ENCODE peak calls at places on chromosomes 7 and 10, in six cellular contexts. B is activated CD8-positive, alpha-beta memory T cell treated with anti-CD3 and anti-CD28 coated beads, Interleukin-2, amount 50 U/mL, for 4 hours; L is activated CD4-positive, alpha-beta T cell treated with anti-CD3 and anti-CD28 coated beads for 4 hours; P is amygdala; W is EH; J is OCI-LY7. X is an unnamed sample.

GRCh38 chr10:116198636-116199035 is 74.4 kb downstream of the GFRA1 start:
- DNase-seq in B (no peak), L (no peak), P (no peak), W (no peak), J (no peak), X (no peak)

GRCh38 chr7:6166443-6166871 is 106.0 kb downstream of the CYTH3 start:
- DNase-seq in B (no peak), L (no peak), P (no peak), W (no peak), J (peak; percentile 36), X (no peak)

GRCh38 chr7:99422625-99423024 is 13.9 kb downstream of the BUD31 start:
- DNase-seq in B (no peak), L (no peak), P (no peak), W (no peak), J (no peak), X (no peak)

GRCh38 chr10:105605873-105606272 is 964.8 kb downstream of the SORCS3 start:
- DNase-seq in B (no peak), L (no peak), P (no peak), W (no peak), J (no peak), X (peak; percentile 30)

GRCh38 chr7:129906700-129907099 is 46.1 kb downstream of the UBE2H start:
- DNase-seq in B (no peak), L (no peak), P (no peak), W (peak; percentile 37), J (no peak), X (no peak)

GRCh38 chr10:124416733-124417132 is 2.0 kb downstream of the OAT start:
- DNase-seq in B (no peak), L (no peak), P (no peak), W (peak; percentile 24), J (no peak), X (no peak)

GRCh38 chr10:75240329-75240728 is 4.6 kb upstream of the COMTD1 start:
- DNase-seq in B (no peak), L (no peak), P (no peak), W (no peak), J (no peak), X (no peak)

GRCh38 chr7:97149843-97150242 is 32.3 kb downstream of the SDHAF3 start:
- DNase-seq in B (no peak), L (no peak), P (no peak), W (no peak), J (no peak), X (no peak)

X was measured in A673.